ENCODE peak calls at places on chromosomes 5 and 9, in six cellular contexts. One of them, this sample, is unnamed.

GRCh38 chr5:142320427-142320732 is 4.4 kb downstream of the SPRY4 start:
- DNase-seq in non-pigmented ciliary epithelial cell: no peak
- DNase-seq in NCI-H524: peak; percentile 28
- DNase-seq in activated naive CD8-positive, alpha-beta T cell treated with anti-CD3 and anti-CD28 coated beads, Interleukin-2, amount 10 ng/mL, durations not matched to agents 7 days and 5 days: no peak
- DNase-seq in astrocyte: no peak
- DNase-seq in coronary artery: no peak
- DNase-seq in this sample: no peak

GRCh38 chr5:79130781-79131180 is 19.2 kb downstream of the BHMT start:
- DNase-seq in non-pigmented ciliary epithelial cell: no peak
- DNase-seq in NCI-H524: peak; percentile 62
- DNase-seq in activated naive CD8-positive, alpha-beta T cell treated with anti-CD3 and anti-CD28 coated beads, Interleukin-2, amount 10 ng/mL, durations not matched to agents 7 days and 5 days: no peak
- DNase-seq in astrocyte: no peak
- DNase-seq in coronary artery: no peak
- DNase-seq in this sample: no peak

GRCh38 chr5:36730537-36731216 is 124.3 kb downstream of the SLC1A3 start:
- DNase-seq in non-pigmented ciliary epithelial cell: no peak
- DNase-seq in NCI-H524: peak; percentile 60
- DNase-seq in activated naive CD8-positive, alpha-beta T cell treated with anti-CD3 and anti-CD28 coated beads, Interleukin-2, amount 10 ng/mL, durations not matched to agents 7 days and 5 days: no peak
- DNase-seq in astrocyte: no peak
- DNase-seq in coronary artery: no peak
- DNase-seq in this sample: no peak

GRCh38 chr9:99222416-99223280 is 566 bp downstream of the SEC61B start:
- DNase-seq in non-pigmented ciliary epithelial cell: no peak
- DNase-seq in NCI-H524: peak; percentile 66
- DNase-seq in activated naive CD8-positive, alpha-beta T cell treated with anti-CD3 and anti-CD28 coated beads, Interleukin-2, amount 10 ng/mL, durations not matched to agents 7 days and 5 days: no peak
- DNase-seq in astrocyte: peak; percentile 6
- DNase-seq in coronary artery: no peak
- DNase-seq in this sample: no peak

GRCh38 chr9:124813041-124813440 is 36.1 kb downstream of the OLFML2A start:
- DNase-seq in non-pigmented ciliary epithelial cell: no peak
- DNase-seq in NCI-H524: no peak
- DNase-seq in activated naive CD8-positive, alpha-beta T cell treated with anti-CD3 and anti-CD28 coated beads, Interleukin-2, amount 10 ng/mL, durations not matched to agents 7 days and 5 days: no peak
- DNase-seq in astrocyte: no peak
- DNase-seq in coronary artery: no peak
- DNase-seq in this sample: no peak

GRCh38 chr9:26263451-26263850 is 585.2 kb upstream of the TUSC1 start:
- DNase-seq in non-pigmented ciliary epithelial cell: no peak
- DNase-seq in NCI-H524: no peak
- DNase-seq in activated naive CD8-positive, alpha-beta T cell treated with anti-CD3 and anti-CD28 coated beads, Interleukin-2, amount 10 ng/mL, durations not matched to agents 7 days and 5 days: no peak
- DNase-seq in astrocyte: peak; percentile 30
- DNase-seq in coronary artery: no peak
- DNase-seq in this sample: no peak

GRCh38 chr5:160260881-160261815 is 31.8 kb downstream of the FABP6 start:
- DNase-seq in non-pigmented ciliary epithelial cell: peak; percentile 97
- DNase-seq in NCI-H524: peak; percentile 18
- DNase-seq in activated naive CD8-positive, alpha-beta T cell treated with anti-CD3 and anti-CD28 coated beads, Interleukin-2, amount 10 ng/mL, durations not matched to agents 7 days and 5 days: no peak
- DNase-seq in astrocyte: peak; percentile 97
- DNase-seq in coronary artery: no peak
- DNase-seq in this sample: peak; percentile 89

GRCh38 chr5:24347206-24347605 is 297.6 kb downstream of the CDH10 start:
- DNase-seq in non-pigmented ciliary epithelial cell: no peak
- DNase-seq in NCI-H524: no peak
- DNase-seq in activated naive CD8-positive, alpha-beta T cell treated with anti-CD3 and anti-CD28 coated beads, Interleukin-2, amount 10 ng/mL, durations not matched to agents 7 days and 5 days: no peak
- DNase-seq in astrocyte: no peak
- DNase-seq in coronary artery: no peak
- DNase-seq in this sample: no peak

GRCh38 chr9:92299116-92299515 is 5.6 kb upstream of the IARS1 start:
- DNase-seq in non-pigmented ciliary epithelial cell: no peak
- DNase-seq in NCI-H524: no peak
- DNase-seq in activated naive CD8-positive, alpha-beta T cell treated with anti-CD3 and anti-CD28 coated beads, Interleukin-2, amount 10 ng/mL, durations not matched to agents 7 days and 5 days: no peak
- DNase-seq in astrocyte: no peak
- DNase-seq in coronary artery: no peak
- DNase-seq in this sample: peak; percentile 77

GRCh38 chr9:14151451-14151850 is 162.5 kb downstream of the NFIB start:
- DNase-seq in non-pigmented ciliary epithelial cell: no peak
- DNase-seq in NCI-H524: no peak
- DNase-seq in activated naive CD8-positive, alpha-beta T cell treated with anti-CD3 and anti-CD28 coated beads, Interleukin-2, amount 10 ng/mL, durations not matched to agents 7 days and 5 days: no peak
- DNase-seq in astrocyte: no peak
- DNase-seq in coronary artery: no peak
- DNase-seq in this sample: no peak

GRCh38 chr9:78973906-78974305 is 597.9 kb upstream of the TLE4 start:
- DNase-seq in non-pigmented ciliary epithelial cell: peak; percentile 24
- DNase-seq in NCI-H524: no peak
- DNase-seq in activated naive CD8-positive, alpha-beta T cell treated with anti-CD3 and anti-CD28 coated beads, Interleukin-2, amount 10 ng/mL, durations not matched to agents 7 days and 5 days: no peak
- DNase-seq in astrocyte: peak; percentile 53
- DNase-seq in coronary artery: no peak
- DNase-seq in this sample: no peak

GRCh38 chr9:100714372-100715099 is 136.7 kb downstream of the CAVIN4 start:
- DNase-seq in non-pigmented ciliary epithelial cell: peak; percentile 14
- DNase-seq in NCI-H524: peak; percentile 82
- DNase-seq in activated naive CD8-positive, alpha-beta T cell treated with anti-CD3 and anti-CD28 coated beads, Interleukin-2, amount 10 ng/mL, durations not matched to agents 7 days and 5 days: no peak
- DNase-seq in astrocyte: peak; percentile 7
- DNase-seq in coronary artery: no peak
- DNase-seq in this sample: peak; percentile 63

GRCh38 chr9:12777149-12778010 is 2.6 kb downstream of the LURAP1L start:
- DNase-seq in non-pigmented ciliary epithelial cell: no peak
- DNase-seq in NCI-H524: peak; percentile 13
- DNase-seq in activated naive CD8-positive, alpha-beta T cell treated with anti-CD3 and anti-CD28 coated beads, Interleukin-2, amount 10 ng/mL, durations not matched to agents 7 days and 5 days: no peak
- DNase-seq in astrocyte: no peak
- DNase-seq in coronary artery: no peak
- DNase-seq in this sample: no peak

GRCh38 chr5:132378580-132378979 is 9.1 kb downstream of the SLC22A5 start:
- DNase-seq in non-pigmented ciliary epithelial cell: no peak
- DNase-seq in NCI-H524: no peak
- DNase-seq in activated naive CD8-positive, alpha-beta T cell treated with anti-CD3 and anti-CD28 coated beads, Interleukin-2, amount 10 ng/mL, durations not matched to agents 7 days and 5 days: no peak
- DNase-seq in astrocyte: peak; percentile 14
- DNase-seq in coronary artery: peak; percentile 53
- DNase-seq in this sample: peak; percentile 23

GRCh38 chr5:138990986-138991645 is 116.0 kb upstream of the LRRTM2 start:
- DNase-seq in non-pigmented ciliary epithelial cell: no peak
- DNase-seq in NCI-H524: peak; percentile 6
- DNase-seq in activated naive CD8-positive, alpha-beta T cell treated with anti-CD3 and anti-CD28 coated beads, Interleukin-2, amount 10 ng/mL, durations not matched to agents 7 days and 5 days: no peak
- DNase-seq in astrocyte: no peak
- DNase-seq in coronary artery: peak; percentile 17
- DNase-seq in this sample: no peak

GRCh38 chr5:36444582-36444999 is 142.9 kb upstream of the RANBP3L start:
- DNase-seq in non-pigmented ciliary epithelial cell: no peak
- DNase-seq in NCI-H524: no peak
- DNase-seq in activated naive CD8-positive, alpha-beta T cell treated with anti-CD3 and anti-CD28 coated beads, Interleukin-2, amount 10 ng/mL, durations not matched to agents 7 days and 5 days: no peak
- DNase-seq in astrocyte: peak; percentile 56
- DNase-seq in coronary artery: no peak
- DNase-seq in this sample: no peak

GRCh38 chr5:74316064-74316586 is 324.4 kb downstream of the ENC1 start:
- DNase-seq in non-pigmented ciliary epithelial cell: peak; percentile 97
- DNase-seq in NCI-H524: peak; percentile 89
- DNase-seq in activated naive CD8-positive, alpha-beta T cell treated with anti-CD3 and anti-CD28 coated beads, Interleukin-2, amount 10 ng/mL, durations not matched to agents 7 days and 5 days: no peak
- DNase-seq in astrocyte: peak; percentile 98
- DNase-seq in coronary artery: no peak
- DNase-seq in this sample: peak; percentile 14

GRCh38 chr5:154860123-154860522 is 1.7 kb downstream of the CNOT8 start:
- DNase-seq in non-pigmented ciliary epithelial cell: peak; percentile 45
- DNase-seq in NCI-H524: no peak
- DNase-seq in activated naive CD8-positive, alpha-beta T cell treated with anti-CD3 and anti-CD28 coated beads, Interleukin-2, amount 10 ng/mL, durations not matched to agents 7 days and 5 days: no peak
- DNase-seq in astrocyte: peak; percentile 56
- DNase-seq in coronary artery: no peak
- DNase-seq in this sample: no peak

GRCh38 chr9:124485936-124486335 is 21.3 kb downstream of the NR5A1 start:
- DNase-seq in non-pigmented ciliary epithelial cell: no peak
- DNase-seq in NCI-H524: no peak
- DNase-seq in activated naive CD8-positive, alpha-beta T cell treated with anti-CD3 and anti-CD28 coated beads, Interleukin-2, amount 10 ng/mL, durations not matched to agents 7 days and 5 days: no peak
- DNase-seq in astrocyte: no peak
- DNase-seq in coronary artery: no peak
- DNase-seq in this sample: no peak

GRCh38 chr5:95533106-95533505 is 21.7 kb downstream of the SKIC3 start:
- DNase-seq in non-pigmented ciliary epithelial cell: no peak
- DNase-seq in NCI-H524: no peak
- DNase-seq in activated naive CD8-positive, alpha-beta T cell treated with anti-CD3 and anti-CD28 coated beads, Interleukin-2, amount 10 ng/mL, durations not matched to agents 7 days and 5 days: no peak
- DNase-seq in astrocyte: peak; percentile 33
- DNase-seq in coronary artery: no peak
- DNase-seq in this sample: no peak

GRCh38 chr5:95027775-95028174 is 257.1 kb downstream of the MCTP1 start:
- DNase-seq in non-pigmented ciliary epithelial cell: no peak
- DNase-seq in NCI-H524: no peak
- DNase-seq in activated naive CD8-positive, alpha-beta T cell treated with anti-CD3 and anti-CD28 coated beads, Interleukin-2, amount 10 ng/mL, durations not matched to agents 7 days and 5 days: no peak
- DNase-seq in astrocyte: no peak
- DNase-seq in coronary artery: no peak
- DNase-seq in this sample: no peak

GRCh38 chr9:90112791-90113190 is 508.0 kb downstream of the GADD45G start:
- DNase-seq in non-pigmented ciliary epithelial cell: no peak
- DNase-seq in NCI-H524: no peak
- DNase-seq in activated naive CD8-positive, alpha-beta T cell treated with anti-CD3 and anti-CD28 coated beads, Interleukin-2, amount 10 ng/mL, durations not matched to agents 7 days and 5 days: no peak
- DNase-seq in astrocyte: peak; percentile 50
- DNase-seq in coronary artery: no peak
- DNase-seq in this sample: no peak

GRCh38 chr5:6905883-6906282 is 192.7 kb downstream of the TENT4A start:
- DNase-seq in non-pigmented ciliary epithelial cell: no peak
- DNase-seq in NCI-H524: no peak
- DNase-seq in activated naive CD8-positive, alpha-beta T cell treated with anti-CD3 and anti-CD28 coated beads, Interleukin-2, amount 10 ng/mL, durations not matched to agents 7 days and 5 days: no peak
- DNase-seq in astrocyte: no peak
- DNase-seq in coronary artery: no peak
- DNase-seq in this sample: no peak

GRCh38 chr5:32017638-32018429 is 156.3 kb downstream of the GOLPH3 start:
- DNase-seq in non-pigmented ciliary epithelial cell: no peak
- DNase-seq in NCI-H524: no peak
- DNase-seq in activated naive CD8-positive, alpha-beta T cell treated with anti-CD3 and anti-CD28 coated beads, Interleukin-2, amount 10 ng/mL, durations not matched to agents 7 days and 5 days: no peak
- DNase-seq in astrocyte: peak; percentile 49
- DNase-seq in coronary artery: no peak
- DNase-seq in this sample: no peak

GRCh38 chr9:114139061-114139460 is 16.3 kb upstream of the COL27A1 start:
- DNase-seq in non-pigmented ciliary epithelial cell: no peak
- DNase-seq in NCI-H524: no peak
- DNase-seq in activated naive CD8-positive, alpha-beta T cell treated with anti-CD3 and anti-CD28 coated beads, Interleukin-2, amount 10 ng/mL, durations not matched to agents 7 days and 5 days: no peak
- DNase-seq in astrocyte: no peak
- DNase-seq in coronary artery: no peak
- DNase-seq in this sample: no peak

This sample was measured in KBM-7.